ENCODE peak calls at places on chromosomes 4 and X, in five cellular contexts. N is bronchial epithelial cell, L is GM12864, R is ovary, H is psoas muscle. I is an unnamed sample.

GRCh38 chr4:103786014-103786413 is 66.2 kb upstream of the TACR3 start:
- DNase-seq in N (peak; percentile 46), L (peak; percentile 33), R (no peak), H (no peak), I (no peak)

GRCh38 chrX:41045960-41046567 is 39.2 kb upstream of the USP9X start:
- DNase-seq in N (no peak), L (no peak), R (no peak), H (no peak), I (no peak)

GRCh38 chr4:5728451-5728850 is 17.4 kb downstream of the EVC start:
- DNase-seq in N (no peak), L (no peak), R (no peak), H (no peak), I (no peak)

GRCh38 chr4:138677651-138678202 is 337.9 kb upstream of the NOCT start:
- DNase-seq in N (no peak), L (no peak), R (no peak), H (no peak), I (no peak)

GRCh38 chr4:12884846-12885796 is 599.0 kb downstream of the RAB28 start:
- DNase-seq in N (no peak), L (no peak), R (no peak), H (no peak), I (no peak)

GRCh38 chr4:138488527-138488926 is 246.4 kb upstream of the SLC7A11 start:
- DNase-seq in N (peak; percentile 37), L (no peak), R (no peak), H (no peak), I (no peak)

GRCh38 chr4:112284662-112285411 is 867 bp downstream of the TIFA start:
- DNase-seq in N (no peak), L (no peak), R (no peak), H (no peak), I (no peak)

GRCh38 chr4:5206391-5206790 is 155.1 kb downstream of the STK32B start:
- DNase-seq in N (no peak), L (no peak), R (no peak), H (peak; percentile 48), I (peak; percentile 50)

GRCh38 chrX:37746268-37746931 is 33.5 kb upstream of the CYBB start:
- DNase-seq in N (peak; percentile 13), L (peak; percentile 64), R (no peak), H (no peak), I (no peak)

GRCh38 chr4:115780268-115780667 is 666.8 kb upstream of the NDST4 start:
- DNase-seq in N (no peak), L (no peak), R (no peak), H (no peak), I (no peak)

GRCh38 chr4:6235012-6235411 is 34.6 kb upstream of the WFS1 start:
- DNase-seq in N (no peak), L (no peak), R (no peak), H (no peak), I (no peak)

GRCh38 chr4:76341063-76341462 is 34.5 kb downstream of the STBD1 start:
- DNase-seq in N (peak; percentile 74), L (no peak), R (no peak), H (no peak), I (no peak)

GRCh38 chr4:62709618-62710252 is 1509.6 kb downstream of the ADGRL3 start:
- DNase-seq in N (peak; percentile 17), L (no peak), R (no peak), H (no peak), I (no peak)

GRCh38 chrX:9942086-9942485 is 25.1 kb upstream of the CLDN34 start:
- DNase-seq in N (no peak), L (peak; percentile 68), R (no peak), H (no peak), I (no peak)

GRCh38 chr4:35124116-35124515 is 1120.2 kb downstream of the ARAP2 start:
- DNase-seq in N (peak; percentile 11), L (no peak), R (no peak), H (no peak), I (no peak)

GRCh38 chrX:77160301-77160700 is 286.9 kb upstream of the FGF16 start:
- DNase-seq in N (no peak), L (no peak), R (no peak), H (no peak), I (no peak)

GRCh38 chr4:150217192-150217591 is 138.9 kb downstream of the DCLK2 start:
- DNase-seq in N (peak; percentile 74), L (no peak), R (no peak), H (no peak), I (no peak)

GRCh38 chr4:177401658-177402273 is 40.5 kb downstream of the AGA start:
- DNase-seq in N (no peak), L (no peak), R (no peak), H (no peak), I (no peak)

GRCh38 chrX:77704881-77705280 is 81.1 kb downstream of the ATRX start:
- DNase-seq in N (no peak), L (no peak), R (no peak), H (no peak), I (no peak)

GRCh38 chr4:161936625-161937133 is 227.1 kb downstream of the FSTL5 start:
- DNase-seq in N (peak; percentile 92), L (no peak), R (no peak), H (no peak), I (no peak)

GRCh38 chrX:119406739-119407138 is 7.6 kb downstream of the SLC25A43 start:
- DNase-seq in N (peak; percentile 24), L (no peak), R (no peak), H (no peak), I (no peak)

GRCh38 chr4:1340861-1341260 is 6.1 kb upstream of the UVSSA start:
- DNase-seq in N (no peak), L (no peak), R (no peak), H (no peak), I (no peak)

GRCh38 chrX:24396236-24396929 is 35.9 kb downstream of the SUPT20HL1 start:
- DNase-seq in N (no peak), L (no peak), R (no peak), H (no peak), I (no peak)

GRCh38 chr4:83535520-83535944 is 376 bp upstream of the GPAT3 start:
- DNase-seq in N (peak; percentile 43), L (no peak), R (peak; percentile 81), H (peak; percentile 59), I (peak; percentile 48)

GRCh38 chr4:44145868-44146267 is 302.7 kb downstream of the KCTD8 start:
- DNase-seq in N (peak; percentile 90), L (no peak), R (no peak), H (no peak), I (no peak)

GRCh38 chr4:76426272-76426671 is 5.3 kb upstream of the CCDC158 start:
- DNase-seq in N (no peak), L (no peak), R (no peak), H (no peak), I (no peak)

GRCh38 chrX:10769696-10770619 is 149.6 kb upstream of the MID1 start:
- DNase-seq in N (peak; percentile 40), L (no peak), R (no peak), H (no peak), I (no peak)

GRCh38 chr4:20249333-20249732 is 2.4 kb upstream of the SLIT2 start:
- DNase-seq in N (peak; percentile 47), L (no peak), R (no peak), H (no peak), I (no peak)

GRCh38 chr4:7880681-7881080 is 59.0 kb downstream of the AFAP1 start:
- DNase-seq in N (no peak), L (no peak), R (no peak), H (no peak), I (no peak)

GRCh38 chr4:7887415-7887814 is 52.2 kb downstream of the AFAP1 start:
- DNase-seq in N (no peak), L (no peak), R (no peak), H (no peak), I (no peak)

GRCh38 chr4:7890635-7891393 is 48.8 kb downstream of the AFAP1 start:
- DNase-seq in N (peak; percentile 88), L (no peak), R (no peak), H (no peak), I (no peak)

GRCh38 chr4:7886250-7886973 is 53.2 kb downstream of the AFAP1 start:
- DNase-seq in N (no peak), L (no peak), R (no peak), H (no peak), I (no peak)

GRCh38 chr4:7885216-7886134 is 54.2 kb downstream of the AFAP1 start:
- DNase-seq in N (no peak), L (no peak), R (no peak), H (no peak), I (no peak)
- TF ChIP-seq CTCF in N (no peak), L (no peak), R (no peak), H (no peak), I (no peak)

GRCh38 chrX:130167040-130167439 is 1.4 kb upstream of the AIFM1 start:
- DNase-seq in N (no peak), L (no peak), R (no peak), H (no peak), I (no peak)
- H3K4me3 ChIP-seq in N (no peak overlapping the region), L (peak overlapping the region; percentile 85), R (no peak overlapping the region), H (peak overlapping the region; percentile 77), I (peak overlapping the region; percentile 74)

GRCh38 chr4:23106516-23106915 is 413.8 kb downstream of the GBA3 start:
- DNase-seq in N (no peak), L (no peak), R (no peak), H (no peak), I (no peak)

GRCh38 chr4:23105759-23106370 is 413.1 kb downstream of the GBA3 start:
- DNase-seq in N (peak; percentile 42), L (no peak), R (no peak), H (no peak), I (no peak)
- TF ChIP-seq CTCF in N (no peak), L (no peak), R (no peak), H (no peak), I (no peak)

GRCh38 chr4:55871299-55871800 is 17.9 kb downstream of the EXOC1 start:
- DNase-seq in N (no peak), L (no peak), R (no peak), H (no peak), I (no peak)
- H3K4me3 ChIP-seq in N (no peak overlapping the region), L (no peak overlapping the region), R (no peak overlapping the region), H (no peak overlapping the region), I (no peak overlapping the region)

DNA sequence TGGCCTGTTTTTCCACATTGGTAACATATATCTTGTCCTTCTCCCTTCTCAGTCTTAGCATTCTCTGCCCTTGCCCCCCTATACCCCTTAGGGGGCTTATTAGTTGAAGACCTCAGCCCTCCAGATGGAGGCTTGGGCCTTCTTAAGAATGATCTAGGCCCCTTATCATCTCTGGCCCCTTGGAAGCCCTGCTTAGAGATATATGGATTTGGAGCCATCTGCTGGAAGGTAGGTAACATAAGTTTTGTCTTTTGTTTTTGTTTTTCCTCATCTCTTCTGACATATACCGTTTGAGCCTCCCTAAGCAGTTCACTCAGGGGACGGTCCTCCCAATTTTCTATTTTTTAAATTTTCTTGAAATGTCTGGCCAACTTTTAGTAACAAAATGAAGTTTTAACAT is 48.3 kb upstream of the NAP1L2 start:
- DNase-seq in N (peak; percentile 8), L (no peak), R (no peak), H (no peak), I (no peak)
- TF ChIP-seq CTCF in N (no peak), L (no peak), R (no peak), H (no peak), I (no peak)